ENCODE peak calls at places on chromosomes 3 and 15, in five cellular contexts. One of them, this sample, is unnamed.
A peak's percentile ranks its signal among the peaks of the same experiment; 100 is the strongest.

GRCh38 chr3:155701882-155702465 is 42.9 kb downstream of the PLCH1 start:
- DNase-seq in ovary: no peak
- DNase-seq in MCF 10A: peak; percentile 60
- DNase-seq in occipital lobe: no peak
- DNase-seq in lung microvascular endothelial cell: peak; percentile 49
- DNase-seq in this sample: peak; percentile 60

GRCh38 chr15:39591896-39592315 is 11.0 kb downstream of the THBS1 start:
- DNase-seq in ovary: no peak
- DNase-seq in MCF 10A: no peak
- DNase-seq in occipital lobe: no peak
- DNase-seq in lung microvascular endothelial cell: peak; percentile 67
- DNase-seq in this sample: no peak

GRCh38 chr3:187973977-187974856 is 179.7 kb upstream of the LPP start:
- DNase-seq in ovary: no peak
- DNase-seq in MCF 10A: no peak
- DNase-seq in occipital lobe: no peak
- DNase-seq in lung microvascular endothelial cell: no peak
- DNase-seq in this sample: no peak

GRCh38 chr3:81462921-81463320 is 298.5 kb downstream of the GBE1 start:
- DNase-seq in ovary: no peak
- DNase-seq in MCF 10A: no peak
- DNase-seq in occipital lobe: no peak
- DNase-seq in lung microvascular endothelial cell: peak; percentile 9
- DNase-seq in this sample: no peak

GRCh38 chr3:31959951-31960792 is 20.9 kb downstream of the OSBPL10 start:
- DNase-seq in ovary: no peak
- DNase-seq in MCF 10A: no peak
- DNase-seq in occipital lobe: no peak
- DNase-seq in lung microvascular endothelial cell: no peak
- DNase-seq in this sample: no peak

GRCh38 chr15:45187894-45188830 is at the start of gene SHF:
- DNase-seq in ovary: peak; percentile 84
- DNase-seq in MCF 10A: no peak
- DNase-seq in occipital lobe: peak; percentile 37
- DNase-seq in lung microvascular endothelial cell: peak; percentile 64
- DNase-seq in this sample: no peak

GRCh38 chr3:184358921-184359350 is 2.5 kb downstream of the CLCN2 start:
- DNase-seq in ovary: no peak
- DNase-seq in MCF 10A: no peak
- DNase-seq in occipital lobe: no peak
- DNase-seq in lung microvascular endothelial cell: no peak
- DNase-seq in this sample: no peak

GRCh38 chr15:40115670-40116093 is 7.0 kb upstream of the BMF start:
- DNase-seq in ovary: no peak
- DNase-seq in MCF 10A: peak; percentile 43
- DNase-seq in occipital lobe: no peak
- DNase-seq in lung microvascular endothelial cell: no peak
- DNase-seq in this sample: peak; percentile 33

GRCh38 chr3:13015286-13016082 is 57.7 kb downstream of the IQSEC1 start:
- DNase-seq in ovary: no peak
- DNase-seq in MCF 10A: no peak
- DNase-seq in occipital lobe: no peak
- DNase-seq in lung microvascular endothelial cell: no peak
- DNase-seq in this sample: no peak

GRCh38 chr3:52190294-52190841 is 7.6 kb upstream of the ALAS1 start:
- DNase-seq in ovary: peak; percentile 72
- DNase-seq in MCF 10A: peak; percentile 65
- DNase-seq in occipital lobe: no peak
- DNase-seq in lung microvascular endothelial cell: no peak
- DNase-seq in this sample: peak; percentile 77

GRCh38 chr3:42070089-42070885 is 20.9 kb upstream of the TRAK1 start:
- DNase-seq in ovary: no peak
- DNase-seq in MCF 10A: peak; percentile 50
- DNase-seq in occipital lobe: no peak
- DNase-seq in lung microvascular endothelial cell: no peak
- DNase-seq in this sample: peak; percentile 40

GRCh38 chr15:63048986-63049665 is 6.6 kb downstream of the TPM1 start:
- DNase-seq in ovary: no peak
- DNase-seq in MCF 10A: peak; percentile 60
- DNase-seq in occipital lobe: peak; percentile 42
- DNase-seq in lung microvascular endothelial cell: peak; percentile 65
- DNase-seq in this sample: peak; percentile 64

GRCh38 chr3:72445827-72446405 is 402.3 kb downstream of the SHQ1 start:
- DNase-seq in ovary: no peak
- DNase-seq in MCF 10A: no peak
- DNase-seq in occipital lobe: no peak
- DNase-seq in lung microvascular endothelial cell: peak; percentile 33
- DNase-seq in this sample: peak; percentile 2

This sample was measured in HT1080.